ENCODE peak calls at places on chromosomes 5 and 9, in six cellular contexts. One of them, this sample, is unnamed.

GRCh38 chr5:120599576-120599975 is 135.5 kb downstream of the PRR16 start:
- DNase-seq in activated gamma-delta T cell treated with Interleukin-2 at 50 U/mL for 16 hours: no peak
- DNase-seq in MM.1S: peak
- DNase-seq in 8988T: no peak
- DNase-seq in activated naive CD4-positive, alpha-beta T cell treated with anti-CD3 and anti-CD28 coated beads, Interleukin-2, amount 10 ng/mL, durations not matched to agents 7 days and 5 days: no peak
- DNase-seq in RPMI7951: peak
- DNase-seq in this sample: no peak

GRCh38 chr5:9197881-9198260 is 348.0 kb downstream of the SEMA5A start:
- DNase-seq in activated gamma-delta T cell treated with Interleukin-2 at 50 U/mL for 16 hours: no peak
- DNase-seq in MM.1S: peak
- DNase-seq in 8988T: no peak
- DNase-seq in activated naive CD4-positive, alpha-beta T cell treated with anti-CD3 and anti-CD28 coated beads, Interleukin-2, amount 10 ng/mL, durations not matched to agents 7 days and 5 days: no peak
- DNase-seq in RPMI7951: peak
- DNase-seq in this sample: no peak

GRCh38 chr5:123582570-123583293 is 70.8 kb downstream of the CSNK1G3 start:
- DNase-seq in activated gamma-delta T cell treated with Interleukin-2 at 50 U/mL for 16 hours: no peak
- DNase-seq in MM.1S: no peak
- DNase-seq in 8988T: no peak
- DNase-seq in activated naive CD4-positive, alpha-beta T cell treated with anti-CD3 and anti-CD28 coated beads, Interleukin-2, amount 10 ng/mL, durations not matched to agents 7 days and 5 days: no peak
- DNase-seq in RPMI7951: no peak
- DNase-seq in this sample: no peak

GRCh38 chr5:147065071-147065470 is 169.8 kb upstream of the STK32A start:
- DNase-seq in activated gamma-delta T cell treated with Interleukin-2 at 50 U/mL for 16 hours: no peak
- DNase-seq in MM.1S: no peak
- DNase-seq in 8988T: no peak
- DNase-seq in activated naive CD4-positive, alpha-beta T cell treated with anti-CD3 and anti-CD28 coated beads, Interleukin-2, amount 10 ng/mL, durations not matched to agents 7 days and 5 days: no peak
- DNase-seq in RPMI7951: no peak
- DNase-seq in this sample: no peak

GRCh38 chr5:160438316-160439204 is 16.9 kb downstream of the PTTG1 start:
- DNase-seq in activated gamma-delta T cell treated with Interleukin-2 at 50 U/mL for 16 hours: peak
- DNase-seq in MM.1S: peak
- DNase-seq in 8988T: no peak
- DNase-seq in activated naive CD4-positive, alpha-beta T cell treated with anti-CD3 and anti-CD28 coated beads, Interleukin-2, amount 10 ng/mL, durations not matched to agents 7 days and 5 days: peak
- DNase-seq in RPMI7951: peak
- DNase-seq in this sample: peak

GRCh38 chr5:136193396-136193935 is 504 bp upstream of the SMIM32 start:
- DNase-seq in activated gamma-delta T cell treated with Interleukin-2 at 50 U/mL for 16 hours: no peak
- DNase-seq in MM.1S: no peak
- DNase-seq in 8988T: no peak
- DNase-seq in activated naive CD4-positive, alpha-beta T cell treated with anti-CD3 and anti-CD28 coated beads, Interleukin-2, amount 10 ng/mL, durations not matched to agents 7 days and 5 days: no peak
- DNase-seq in RPMI7951: no peak
- DNase-seq in this sample: no peak

GRCh38 chr9:4126184-4126865 is 173.5 kb downstream of the GLIS3 start:
- DNase-seq in activated gamma-delta T cell treated with Interleukin-2 at 50 U/mL for 16 hours: no peak
- DNase-seq in MM.1S: no peak
- DNase-seq in 8988T: no peak
- DNase-seq in activated naive CD4-positive, alpha-beta T cell treated with anti-CD3 and anti-CD28 coated beads, Interleukin-2, amount 10 ng/mL, durations not matched to agents 7 days and 5 days: no peak
- DNase-seq in RPMI7951: peak
- DNase-seq in this sample: no peak

GRCh38 chr9:98118640-98119601 is at the start of gene TRIM14:
- DNase-seq in activated gamma-delta T cell treated with Interleukin-2 at 50 U/mL for 16 hours: peak
- DNase-seq in MM.1S: peak
- DNase-seq in 8988T: peak
- DNase-seq in activated naive CD4-positive, alpha-beta T cell treated with anti-CD3 and anti-CD28 coated beads, Interleukin-2, amount 10 ng/mL, durations not matched to agents 7 days and 5 days: peak
- DNase-seq in RPMI7951: peak
- DNase-seq in this sample: peak

GRCh38 chr5:73266925-73267775 is 94.2 kb downstream of the TMEM174 start:
- DNase-seq in activated gamma-delta T cell treated with Interleukin-2 at 50 U/mL for 16 hours: no peak
- DNase-seq in MM.1S: no peak
- DNase-seq in 8988T: no peak
- DNase-seq in activated naive CD4-positive, alpha-beta T cell treated with anti-CD3 and anti-CD28 coated beads, Interleukin-2, amount 10 ng/mL, durations not matched to agents 7 days and 5 days: no peak
- DNase-seq in RPMI7951: no peak
- DNase-seq in this sample: no peak

GRCh38 chr9:130207241-130207992 is 35.2 kb downstream of the NCS1 start:
- DNase-seq in activated gamma-delta T cell treated with Interleukin-2 at 50 U/mL for 16 hours: no peak
- DNase-seq in MM.1S: no peak
- DNase-seq in 8988T: no peak
- DNase-seq in activated naive CD4-positive, alpha-beta T cell treated with anti-CD3 and anti-CD28 coated beads, Interleukin-2, amount 10 ng/mL, durations not matched to agents 7 days and 5 days: no peak
- DNase-seq in RPMI7951: no peak
- DNase-seq in this sample: peak

GRCh38 chr5:93278876-93279275 is 302.1 kb downstream of the NR2F1-AS1 start:
- DNase-seq in activated gamma-delta T cell treated with Interleukin-2 at 50 U/mL for 16 hours: no peak
- DNase-seq in MM.1S: no peak
- DNase-seq in 8988T: no peak
- DNase-seq in activated naive CD4-positive, alpha-beta T cell treated with anti-CD3 and anti-CD28 coated beads, Interleukin-2, amount 10 ng/mL, durations not matched to agents 7 days and 5 days: no peak
- DNase-seq in RPMI7951: no peak
- DNase-seq in this sample: no peak

GRCh38 chr5:21810737-21811316 is 1042.3 kb downstream of the CDH12 start:
- DNase-seq in activated gamma-delta T cell treated with Interleukin-2 at 50 U/mL for 16 hours: no peak
- DNase-seq in MM.1S: peak
- DNase-seq in 8988T: no peak
- DNase-seq in activated naive CD4-positive, alpha-beta T cell treated with anti-CD3 and anti-CD28 coated beads, Interleukin-2, amount 10 ng/mL, durations not matched to agents 7 days and 5 days: no peak
- DNase-seq in RPMI7951: no peak
- DNase-seq in this sample: no peak

GRCh38 chr5:32531885-32532520 is 53.4 kb upstream of the SUB1 start:
- DNase-seq in activated gamma-delta T cell treated with Interleukin-2 at 50 U/mL for 16 hours: peak
- DNase-seq in MM.1S: peak
- DNase-seq in 8988T: no peak
- DNase-seq in activated naive CD4-positive, alpha-beta T cell treated with anti-CD3 and anti-CD28 coated beads, Interleukin-2, amount 10 ng/mL, durations not matched to agents 7 days and 5 days: peak
- DNase-seq in RPMI7951: peak
- DNase-seq in this sample: no peak

GRCh38 chr9:122206118-122207046 is 22.4 kb downstream of the LHX6 start:
- DNase-seq in activated gamma-delta T cell treated with Interleukin-2 at 50 U/mL for 16 hours: no peak
- DNase-seq in MM.1S: no peak
- DNase-seq in 8988T: no peak
- DNase-seq in activated naive CD4-positive, alpha-beta T cell treated with anti-CD3 and anti-CD28 coated beads, Interleukin-2, amount 10 ng/mL, durations not matched to agents 7 days and 5 days: no peak
- DNase-seq in RPMI7951: peak
- DNase-seq in this sample: no peak

GRCh38 chr5:139763584-139764249 is 31.9 kb upstream of the PSD2 start:
- DNase-seq in activated gamma-delta T cell treated with Interleukin-2 at 50 U/mL for 16 hours: no peak
- DNase-seq in MM.1S: no peak
- DNase-seq in 8988T: no peak
- DNase-seq in activated naive CD4-positive, alpha-beta T cell treated with anti-CD3 and anti-CD28 coated beads, Interleukin-2, amount 10 ng/mL, durations not matched to agents 7 days and 5 days: no peak
- DNase-seq in RPMI7951: no peak
- DNase-seq in this sample: no peak

GRCh38 chr5:33370135-33370472 is 70.7 kb upstream of the TARS1 start:
- DNase-seq in activated gamma-delta T cell treated with Interleukin-2 at 50 U/mL for 16 hours: no peak
- DNase-seq in MM.1S: no peak
- DNase-seq in 8988T: no peak
- DNase-seq in activated naive CD4-positive, alpha-beta T cell treated with anti-CD3 and anti-CD28 coated beads, Interleukin-2, amount 10 ng/mL, durations not matched to agents 7 days and 5 days: no peak
- DNase-seq in RPMI7951: peak
- DNase-seq in this sample: no peak

GRCh38 chr5:150155258-150156032 is at the start of gene PDGFRB:
- DNase-seq in activated gamma-delta T cell treated with Interleukin-2 at 50 U/mL for 16 hours: peak
- DNase-seq in MM.1S: peak
- DNase-seq in 8988T: no peak
- DNase-seq in activated naive CD4-positive, alpha-beta T cell treated with anti-CD3 and anti-CD28 coated beads, Interleukin-2, amount 10 ng/mL, durations not matched to agents 7 days and 5 days: peak
- DNase-seq in RPMI7951: peak
- DNase-seq in this sample: peak

GRCh38 chr9:128768581-128768980 is 3.1 kb downstream of the ZER1 start:
- DNase-seq in activated gamma-delta T cell treated with Interleukin-2 at 50 U/mL for 16 hours: no peak
- DNase-seq in MM.1S: no peak
- DNase-seq in 8988T: no peak
- DNase-seq in activated naive CD4-positive, alpha-beta T cell treated with anti-CD3 and anti-CD28 coated beads, Interleukin-2, amount 10 ng/mL, durations not matched to agents 7 days and 5 days: no peak
- DNase-seq in RPMI7951: no peak
- DNase-seq in this sample: no peak

GRCh38 chr5:133366966-133367365 is 245.4 kb downstream of the FSTL4 start:
- DNase-seq in activated gamma-delta T cell treated with Interleukin-2 at 50 U/mL for 16 hours: no peak
- DNase-seq in MM.1S: no peak
- DNase-seq in 8988T: no peak
- DNase-seq in activated naive CD4-positive, alpha-beta T cell treated with anti-CD3 and anti-CD28 coated beads, Interleukin-2, amount 10 ng/mL, durations not matched to agents 7 days and 5 days: no peak
- DNase-seq in RPMI7951: no peak
- DNase-seq in this sample: no peak

GRCh38 chr9:69173497-69173890 is 583 bp upstream of the TJP2 start:
- DNase-seq in activated gamma-delta T cell treated with Interleukin-2 at 50 U/mL for 16 hours: no peak
- DNase-seq in MM.1S: no peak
- DNase-seq in 8988T: no peak
- DNase-seq in activated naive CD4-positive, alpha-beta T cell treated with anti-CD3 and anti-CD28 coated beads, Interleukin-2, amount 10 ng/mL, durations not matched to agents 7 days and 5 days: no peak
- DNase-seq in RPMI7951: no peak
- DNase-seq in this sample: no peak

GRCh38 chr5:128384068-128384467 is 154.0 kb downstream of the FBN2 start:
- DNase-seq in activated gamma-delta T cell treated with Interleukin-2 at 50 U/mL for 16 hours: no peak
- DNase-seq in MM.1S: no peak
- DNase-seq in 8988T: no peak
- DNase-seq in activated naive CD4-positive, alpha-beta T cell treated with anti-CD3 and anti-CD28 coated beads, Interleukin-2, amount 10 ng/mL, durations not matched to agents 7 days and 5 days: no peak
- DNase-seq in RPMI7951: no peak
- DNase-seq in this sample: no peak

GRCh38 chr9:107983191-107983603 is 493.6 kb upstream of the KLF4 start:
- DNase-seq in activated gamma-delta T cell treated with Interleukin-2 at 50 U/mL for 16 hours: no peak
- DNase-seq in MM.1S: no peak
- DNase-seq in 8988T: no peak
- DNase-seq in activated naive CD4-positive, alpha-beta T cell treated with anti-CD3 and anti-CD28 coated beads, Interleukin-2, amount 10 ng/mL, durations not matched to agents 7 days and 5 days: no peak
- DNase-seq in RPMI7951: no peak
- DNase-seq in this sample: no peak